ENCODE peak calls at places on chromosome 13, in five cellular contexts. E, I, D, U and V are unnamed samples.

GRCh38 chr13:106586764-106587163 is 18.8 kb upstream of the ARGLU1 start:
- DNase-seq in E (no peak), D (no peak), U (no peak), I (no peak), V (no peak)

GRCh38 chr13:95139186-95139585 is 162.1 kb downstream of the ABCC4 start:
- DNase-seq in E (no peak), I (no peak), D (no peak), U (no peak), V (no peak)

GRCh38 chr13:112210401-112210800 is 143.5 kb downstream of the SOX1 start:
- DNase-seq in I (no peak), D (no peak), E (no peak), U (no peak), V (no peak)

GRCh38 chr13:46523972-46524737 is 28.8 kb upstream of the LRCH1 start:
- DNase-seq in U (no peak), I (no peak), D (no peak), E (no peak), V (no peak)

GRCh38 chr13:21478881-21479808 is 20.0 kb upstream of the ZDHHC20 start:
- DNase-seq in E (no peak), D (no peak), U (peak; percentile 47), I (no peak), V (peak; percentile 30)

GRCh38 chr13:106573279-106573831 is 5.4 kb upstream of the ARGLU1 start:
- DNase-seq in U (no peak), E (no peak), I (peak; percentile 26), D (peak; percentile 71), V (no peak)

GRCh38 chr13:29846475-29847256 is 3.8 kb downstream of the UBL3 start:
- DNase-seq in E (no peak), I (no peak), D (no peak), U (no peak), V (no peak)

GRCh38 chr13:52319876-52320275 is 86.1 kb downstream of the THSD1 start:
- DNase-seq in D (no peak), I (no peak), E (no peak), U (no peak), V (no peak)

GRCh38 chr13:75151081-75151643 is 330.8 kb downstream of the TBC1D4 start:
- DNase-seq in I (no peak), D (no peak), U (peak; percentile 13), E (no peak), V (no peak)

GRCh38 chr13:73045036-73045435 is 13.8 kb upstream of the KLF5 start:
- DNase-seq in E (no peak), U (no peak), I (no peak), D (no peak), V (no peak)

GRCh38 chr13:60755380-60756163 is 358.6 kb downstream of the TDRD3 start:
- DNase-seq in E (no peak), I (no peak), D (no peak), U (no peak), V (no peak)

GRCh38 chr13:87769445-87769844 is 98.3 kb downstream of the SLITRK5 start:
- DNase-seq in U (no peak), E (no peak), D (no peak), I (no peak), V (no peak)

GRCh38 chr13:62598708-62599107 is 1183.1 kb upstream of the PCDH20 start:
- DNase-seq in U (no peak), D (no peak), I (no peak), E (no peak), V (no peak)

GRCh38 chr13:77836423-77836822 is 82.2 kb downstream of the EDNRB start:
- DNase-seq in U (no peak), E (no peak), I (no peak), D (no peak), V (no peak)

GRCh38 chr13:33153421-33154381 is 131.9 kb downstream of the STARD13 start:
- DNase-seq in D (no peak), I (peak; percentile 26), E (no peak), U (no peak), V (no peak)

GRCh38 chr13:30619731-30620130 is 2.0 kb downstream of the USPL1 start:
- DNase-seq in E (no peak), U (no peak), I (no peak), D (no peak), V (no peak)

GRCh38 chr13:30739646-30740642 is 4.6 kb downstream of the ALOX5AP start:
- DNase-seq in U (peak; percentile 86), I (no peak), E (no peak), D (no peak), V (no peak)

GRCh38 chr13:57666554-57666953 is 35.0 kb downstream of the PCDH17 start:
- DNase-seq in I (no peak), D (no peak), E (no peak), U (no peak), V (no peak)

GRCh38 chr13:99269627-99270252 is 11.6 kb upstream of the GPR18 start:
- DNase-seq in U (peak; percentile 36), D (no peak), I (no peak), E (no peak), V (no peak)

GRCh38 chr13:102697929-102698648 is 3.2 kb upstream of the METTL21C start:
- DNase-seq in U (no peak), D (no peak), I (no peak), E (no peak), V (no peak)

GRCh38 chr13:31903072-31903815 is 128.3 kb upstream of the FRY start:
- DNase-seq in I (no peak), E (no peak), D (no peak), U (no peak), V (no peak)

GRCh38 chr13:98454389-98454881 is 122.5 kb downstream of the STK24 start:
- DNase-seq in E (peak; percentile 33), U (peak; percentile 83), D (no peak), I (peak; percentile 51), V (no peak)

GRCh38 chr13:34847751-34848150 is 94.3 kb upstream of the NBEA start:
- DNase-seq in D (no peak), E (no peak), I (no peak), U (no peak), V (no peak)

GRCh38 chr13:113631341-113632095 is 26.5 kb downstream of the ATP4B start:
- DNase-seq in I (no peak), E (peak; percentile 41), U (no peak), D (peak; percentile 48), V (no peak)

GRCh38 chr13:28357247-28357825 is 137.6 kb downstream of the FLT1 start:
- DNase-seq in U (no peak), I (no peak), D (no peak), E (no peak), V (no peak)
- H3K27ac ChIP-seq in U (no peak overlapping the region), I (no peak overlapping the region), D (no peak overlapping the region), E (no peak overlapping the region), V (no peak overlapping the region)

GRCh38 chr13:42405665-42406390 is 133.9 kb downstream of the AKAP11 start:
- DNase-seq in D (no peak), E (no peak), I (no peak), U (no peak), V (no peak)
- H3K27ac ChIP-seq in D (no peak overlapping the region), E (no peak overlapping the region), I (no peak overlapping the region), U (no peak overlapping the region), V (no peak overlapping the region)

GRCh38 chr13:45314822-45315221 is 26.2 kb downstream of the TPT1 start:
- DNase-seq in U (no peak), E (no peak), I (no peak), D (no peak), V (no peak)

GRCh38 chr13:45315520-45316167 is 25.3 kb downstream of the TPT1 start:
- DNase-seq in E (no peak), D (no peak), I (no peak), U (no peak), V (no peak)

GRCh38 chr13:45321230-45321629 is 19.8 kb downstream of the TPT1 start:
- DNase-seq in U (no peak), I (no peak), D (no peak), E (no peak), V (no peak)

GRCh38 chr13:45316996-45317395 is 24.0 kb downstream of the TPT1 start:
- DNase-seq in D (no peak), I (no peak), E (no peak), U (no peak), V (no peak)

DNA sequence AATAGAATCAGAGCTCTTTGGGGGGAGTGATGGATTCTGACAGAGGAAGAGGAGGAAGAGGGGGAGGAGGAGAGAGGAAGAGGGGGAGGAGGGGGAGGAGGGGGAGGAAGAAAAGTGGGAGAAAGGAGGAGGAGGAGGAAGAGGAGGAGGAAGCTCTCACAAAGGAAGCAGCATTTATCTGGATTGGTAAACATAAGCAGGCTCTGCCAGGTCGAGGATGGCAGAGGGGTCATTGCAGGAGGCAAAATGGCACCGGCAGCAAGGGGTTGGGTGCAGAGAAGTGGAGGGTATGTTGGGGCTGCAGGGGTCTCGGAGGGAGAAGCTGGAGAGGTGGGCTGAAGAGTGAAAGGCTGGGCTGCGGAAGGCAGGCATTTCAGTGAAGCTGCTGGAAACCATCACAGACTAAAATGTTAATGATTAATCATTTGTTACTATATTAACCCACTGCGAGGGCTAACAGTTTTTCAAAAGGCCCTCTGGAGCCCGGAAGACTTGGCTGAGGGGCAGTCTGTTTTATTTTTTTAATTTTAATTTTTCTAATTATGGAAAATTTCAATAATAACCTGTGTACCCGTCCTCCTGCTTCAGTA is 24.7 kb downstream of the TPT1 start:
- DNase-seq in U (no peak), D (no peak), E (no peak), I (no peak), V (no peak)
- H3K27ac ChIP-seq in U (peak overlapping the region; percentile 31), D (no peak overlapping the region), E (no peak overlapping the region), I (no peak overlapping the region), V (no peak overlapping the region)

GRCh38 chr13:38662362-38662761 is 24.5 kb upstream of the FREM2 start:
- DNase-seq in U (peak; percentile 6), E (no peak), I (no peak), D (no peak), V (no peak)

GRCh38 chr13:38664920-38665319 is 22.0 kb upstream of the FREM2 start:
- DNase-seq in I (no peak), E (no peak), U (no peak), D (no peak), V (no peak)

GRCh38 chr13:38657191-38657590 is 29.7 kb upstream of the FREM2 start:
- DNase-seq in U (no peak), E (no peak), D (no peak), I (no peak), V (no peak)

GRCh38 chr13:38656699-38657098 is 30.2 kb upstream of the FREM2 start:
- DNase-seq in U (no peak), I (no peak), D (no peak), E (no peak), V (no peak)

DNA sequence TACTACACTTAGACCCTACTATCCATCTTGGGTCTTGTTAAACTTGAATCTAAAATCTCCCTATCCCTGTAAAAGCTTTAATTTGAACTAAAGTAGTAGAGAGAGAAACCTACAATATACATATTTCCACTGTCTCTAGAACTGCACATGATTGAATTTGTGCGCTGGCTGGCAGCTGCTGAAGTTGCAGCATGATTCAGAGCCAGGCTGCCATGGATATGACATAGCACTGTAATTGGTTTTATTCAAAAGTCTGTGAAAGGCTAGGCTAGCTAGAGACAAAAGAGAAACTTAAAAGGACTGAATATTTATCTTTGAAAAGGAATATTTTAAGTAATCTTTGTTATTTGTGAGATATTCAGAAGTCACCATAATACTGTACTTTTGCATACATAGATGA is 25.6 kb upstream of the FREM2 start:
- DNase-seq in U (no peak), D (no peak), I (no peak), E (no peak), V (no peak)
- H3K27ac ChIP-seq in U (no peak overlapping the region), D (no peak overlapping the region), I (no peak overlapping the region), E (no peak overlapping the region), V (no peak overlapping the region)